ENCODE peak calls at places on chromosome 13, in seven cellular contexts. K, H, G, T, N, P and F are unnamed samples.

GRCh38 chr13:102907016-102907756 is 61.4 kb downstream of the ERCC5 start:
- DNase-seq in N (no peak), H (no peak), G (no peak), K (no peak), P (no peak), T (no peak), F (no peak)

GRCh38 chr13:106471957-106472543 is 63.4 kb downstream of the EFNB2 start:
- DNase-seq in P (peak), G (no peak), K (peak), N (peak), T (peak), H (no peak), F (no peak)

GRCh38 chr13:37526710-37527446 is 71.7 kb downstream of the POSTN start:
- DNase-seq in N (no peak), K (no peak), T (peak), H (no peak), P (peak), G (no peak), F (no peak)

GRCh38 chr13:107586216-107586615 is 629.1 kb downstream of the LIG4 start:
- DNase-seq in H (no peak), T (peak), K (no peak), G (no peak), N (no peak), P (no peak), F (no peak)

GRCh38 chr13:103022328-103022727 is 43.9 kb downstream of the SLC10A2 start:
- DNase-seq in G (no peak), K (no peak), T (no peak), P (no peak), H (no peak), N (no peak), F (no peak)

GRCh38 chr13:111388851-111389500 is 68.5 kb downstream of the TEX29 start:
- DNase-seq in G (peak), H (no peak), N (no peak), K (no peak), T (no peak), P (no peak), F (no peak)

GRCh38 chr13:112822851-112823250 is 133.0 kb downstream of the ATP11A start:
- DNase-seq in K (no peak), H (no peak), G (no peak), N (no peak), P (no peak), T (no peak), F (no peak)

GRCh38 chr13:86446311-86446710 is 647.1 kb upstream of the SLITRK6 start:
- DNase-seq in H (no peak), N (no peak), T (no peak), P (peak), G (no peak), K (peak), F (no peak)

GRCh38 chr13:21478881-21479808 is 20.0 kb upstream of the ZDHHC20 start:
- DNase-seq in K (peak), T (peak), H (peak), P (peak), N (no peak), G (peak), F (no peak)